ENCODE peak calls at places on chromosome 17, in six cellular contexts. W is retinal pigment epithelial cell; N is fibroblast of pulmonary artery; B is kidney epithelial cell; J is CD8-positive, alpha-beta T cell; F is cardiac muscle cell. Q is an unnamed sample.

GRCh38 chr17:47687748-47688147 is 6.2 kb upstream of the TBKBP1 start:
- DNase-seq in W (no peak), N (no peak), B (no peak), J (no peak), F (no peak), Q (no peak)

GRCh38 chr17:74757502-74757901 is 9.1 kb downstream of the NHERF1 start:
- DNase-seq in W (no peak), N (no peak), B (no peak), J (peak; percentile 14), F (peak; percentile 44), Q (no peak)

GRCh38 chr17:13931111-13931526 is 138.2 kb upstream of the COX10 start:
- DNase-seq in W (no peak), N (peak; percentile 23), B (no peak), J (no peak), F (peak; percentile 70), Q (no peak)

GRCh38 chr17:78348055-78348745 is 11.7 kb downstream of the SOCS3 start:
- DNase-seq in W (no peak), N (no peak), B (no peak), J (no peak), F (no peak), Q (no peak)

GRCh38 chr17:76914937-76915336 is 46.7 kb downstream of the MGAT5B start:
- DNase-seq in W (no peak), N (no peak), B (no peak), J (no peak), F (no peak), Q (no peak)

GRCh38 chr17:80827646-80828643 is 163.7 kb upstream of the CHMP6 start:
- DNase-seq in W (no peak), N (no peak), B (no peak), J (no peak), F (no peak), Q (no peak)

GRCh38 chr17:7558544-7559306 is at the start of gene TNFSF13:
- DNase-seq in W (no peak), N (no peak), B (no peak), J (no peak), F (no peak), Q (no peak)

GRCh38 chr17:40124279-40125141 is 2.7 kb downstream of the MSL1 start:
- DNase-seq in W (no peak), N (no peak), B (no peak), J (no peak), F (peak; percentile 53), Q (no peak)

GRCh38 chr17:4625181-4625601 is 16.3 kb downstream of the ALOX15 start:
- DNase-seq in W (peak; percentile 19), N (peak; percentile 26), B (no peak), J (no peak), F (peak; percentile 29), Q (no peak)

GRCh38 chr17:57356722-57357391 is 100.5 kb downstream of the MSI2 start:
- DNase-seq in W (no peak), N (no peak), B (no peak), J (no peak), F (no peak), Q (no peak)

GRCh38 chr17:28989028-28989427 is 16.8 kb downstream of the SEZ6 start:
- DNase-seq in W (no peak), N (no peak), B (no peak), J (no peak), F (no peak), Q (no peak)

GRCh38 chr17:63804328-63804727 is 22.9 kb upstream of the PSMC5 start:
- DNase-seq in W (no peak), N (no peak), B (no peak), J (no peak), F (no peak), Q (no peak)

GRCh38 chr17:34683390-34683789 is 104.0 kb downstream of the TMEM132E start:
- DNase-seq in W (no peak), N (no peak), B (no peak), J (no peak), F (no peak), Q (no peak)

GRCh38 chr17:31674717-31675349 is 184.2 kb downstream of the COPRS start:
- DNase-seq in W (no peak), N (no peak), B (peak; percentile 66), J (no peak), F (peak; percentile 41), Q (no peak)

GRCh38 chr17:83078378-83079339 is 750 bp upstream of the METRNL start:
- DNase-seq in W (no peak), N (no peak), B (no peak), J (no peak), F (no peak), Q (no peak)

GRCh38 chr17:66032082-66032712 is 159.7 kb downstream of the CEP112 start:
- DNase-seq in W (no peak), N (no peak), B (no peak), J (no peak), F (no peak), Q (no peak)

GRCh38 chr17:59914274-59914854 is 21.4 kb downstream of the RPS6KB1 start:
- DNase-seq in W (no peak), N (peak; percentile 70), B (no peak), J (no peak), F (peak; percentile 63), Q (no peak)

GRCh38 chr17:58759522-58759921 is 3.9 kb downstream of the PPM1E start:
- DNase-seq in W (no peak), N (no peak), B (no peak), J (no peak), F (no peak), Q (no peak)

GRCh38 chr17:75557075-75557851 is 30.3 kb upstream of the MYO15B start:
- DNase-seq in W (no peak), N (peak; percentile 21), B (peak; percentile 69), J (no peak), F (peak; percentile 58), Q (no peak)

GRCh38 chr17:76453431-76453743 is 435 bp upstream of the UBE2O start:
- DNase-seq in W (no peak), N (no peak), B (no peak), J (no peak), F (no peak), Q (no peak)

GRCh38 chr17:80106176-80106575 is 4.8 kb downstream of the GAA start:
- DNase-seq in W (no peak), N (no peak), B (no peak), J (no peak), F (no peak), Q (no peak)

GRCh38 chr17:19664821-19665181 is 16.2 kb downstream of the ALDH3A2 start:
- DNase-seq in W (no peak), N (no peak), B (no peak), J (no peak), F (no peak), Q (no peak)
- TF ChIP-seq CTCF in W (no peak), N (no peak), B (no peak), J (no peak), F (no peak), Q (no peak)

GRCh38 chr17:27536781-27537180 is 80.5 kb downstream of the KSR1 start:
- DNase-seq in W (no peak), N (no peak), B (no peak), J (no peak), F (no peak), Q (no peak)
- H3K4me3 ChIP-seq in W (no peak overlapping the region), N (no peak overlapping the region), B (no peak overlapping the region), J (no peak overlapping the region), F (no peak overlapping the region), Q (no peak overlapping the region)

DNA sequence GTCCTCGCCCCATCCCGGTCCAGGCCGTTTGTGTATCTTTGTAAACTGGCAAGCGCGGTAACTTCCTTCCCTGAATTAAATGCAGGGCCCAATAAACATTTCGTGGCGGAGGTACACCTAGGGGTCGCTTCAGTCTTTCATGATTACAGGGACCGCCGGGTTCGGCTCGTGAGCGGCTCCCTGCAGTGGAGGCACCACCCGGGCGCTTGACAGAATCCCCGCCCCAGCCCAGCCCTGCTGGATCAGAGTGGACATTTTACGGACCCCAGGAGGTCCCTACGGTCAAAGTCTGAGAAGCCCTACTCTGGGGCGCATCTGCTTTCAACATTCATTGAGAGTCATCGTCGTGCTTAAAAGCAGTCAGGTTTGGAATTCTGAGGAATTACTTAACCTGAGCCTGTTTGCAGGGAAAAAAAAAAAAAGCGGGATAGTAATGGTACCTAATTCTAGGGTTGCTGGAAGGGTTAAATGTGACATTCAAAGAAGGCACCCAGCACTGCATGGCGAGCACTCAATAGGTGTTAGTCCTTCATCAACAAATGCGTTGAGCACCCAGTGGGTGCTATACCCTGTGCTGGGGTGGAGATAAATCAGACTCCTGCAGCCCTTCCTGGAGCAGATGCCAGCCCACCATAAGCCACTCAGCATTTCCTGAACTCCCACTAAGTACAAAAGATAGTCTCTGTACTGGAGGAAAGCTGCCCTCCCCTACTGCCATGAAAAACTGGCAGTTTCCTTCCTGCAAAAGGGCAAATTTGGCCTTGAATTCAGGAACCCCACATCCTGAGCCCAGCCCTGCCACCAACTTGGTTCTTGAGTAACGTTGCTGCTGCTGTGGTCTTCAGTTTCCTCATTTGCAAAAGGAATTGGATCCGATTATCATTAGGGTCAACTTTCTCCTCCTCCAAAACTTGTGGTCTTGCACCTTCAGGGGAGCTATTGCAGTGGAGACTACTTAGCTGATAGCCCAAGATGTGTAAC is 658 bp upstream of the DUSP3 start:
- DNase-seq in W (peak; percentile 6), N (peak; percentile 34), B (no peak), J (no peak), F (no peak), Q (no peak)
- TF ChIP-seq CTCF in W (peak; percentile 29), N (peak; percentile 19), B (peak; percentile 29), J (no peak), F (no peak), Q (no peak)

GRCh38 chr17:3479988-3480387 is 4.2 kb downstream of the ASPA start:
- DNase-seq in W (no peak), N (no peak), B (no peak), J (no peak), F (no peak), Q (no peak)

GRCh38 chr17:3475155-3475808 is 515 bp upstream of the ASPA start:
- DNase-seq in W (no peak), N (no peak), B (no peak), J (no peak), F (no peak), Q (no peak)

GRCh38 chr17:3474212-3474611 is 1.6 kb upstream of the ASPA start:
- DNase-seq in W (no peak), N (peak; percentile 22), B (no peak), J (no peak), F (peak; percentile 22), Q (no peak)

GRCh38 chr17:3472137-3472536 is 518 bp upstream of the SPATA22 start:
- DNase-seq in W (no peak), N (no peak), B (no peak), J (no peak), F (no peak), Q (no peak)

DNA sequence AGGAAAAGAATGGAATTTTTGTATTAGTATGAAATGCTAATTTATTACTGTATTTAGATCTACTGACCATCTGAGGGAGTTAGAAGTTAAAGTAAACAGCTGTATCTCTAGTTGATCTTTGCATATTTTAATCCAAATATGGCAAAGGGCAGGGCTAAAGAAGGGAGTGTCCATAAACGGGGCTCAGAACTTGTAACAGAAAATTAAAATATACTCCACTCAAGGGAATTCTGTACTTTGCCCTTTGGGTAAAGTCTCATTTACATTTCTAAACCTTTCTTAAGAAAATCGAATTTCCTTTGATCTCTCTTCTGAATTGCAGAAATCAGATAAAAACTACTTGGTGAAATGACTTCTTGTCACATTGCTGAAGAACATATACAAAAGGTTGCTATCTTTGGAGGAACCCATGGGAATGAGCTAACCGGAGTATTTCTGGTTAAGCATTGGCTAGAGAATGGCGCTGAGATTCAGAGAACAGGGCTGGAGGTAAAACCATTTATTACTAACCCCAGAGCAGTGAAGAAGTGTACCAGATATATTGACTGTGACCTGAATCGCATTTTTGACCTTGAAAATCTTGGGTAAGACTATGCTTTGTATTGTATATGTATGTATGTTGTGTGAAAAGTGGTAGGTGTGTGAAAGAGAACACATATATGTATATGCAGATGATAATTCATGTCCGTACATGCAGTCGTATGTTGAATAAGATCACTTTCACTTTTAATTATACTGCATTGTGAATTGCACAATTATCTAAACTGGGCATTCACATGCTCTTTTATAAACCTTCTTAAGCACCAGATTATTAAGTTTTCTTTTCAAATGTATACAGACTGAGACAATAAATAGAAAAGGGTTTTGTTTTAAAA is at the start of gene ASPA:
- DNase-seq in W (no peak), N (peak; percentile 6), B (no peak), J (no peak), F (no peak), Q (no peak)
- H3K4me3 ChIP-seq in W (no peak within 1 kb of the TSS), N (peak within 1 kb of the TSS; percentile 44), B (no peak within 1 kb of the TSS), J (no peak within 1 kb of the TSS), F (no peak within 1 kb of the TSS), Q (peak within 1 kb of the TSS; percentile 44)

Q was measured in thoracic aorta.